ENCODE peak calls at places on chromosomes 12 and 14, in eight cellular contexts. D, V, J, U, H, P, C and N are unnamed samples.

GRCh38 chr14:52071675-52072074 is 2.8 kb upstream of the NID2 start:
- DNase-seq in D (peak; percentile 70), V (no peak), J (no peak), U (no peak), H (no peak), P (no peak), C (no peak), N (no peak)

GRCh38 chr12:29160230-29160629 is 11.2 kb downstream of the FAR2 start:
- DNase-seq in D (no peak), V (no peak), J (peak; percentile 14), U (no peak), H (no peak), P (peak; percentile 40), C (no peak), N (peak; percentile 53)

GRCh38 chr12:24719293-24719721 is 229.6 kb downstream of the BCAT1 start:
- DNase-seq in D (peak; percentile 16), V (no peak), J (peak; percentile 15), U (no peak), H (peak; percentile 4), P (peak; percentile 83), C (no peak), N (no peak)

GRCh38 chr14:24705840-24706239 is 71.8 kb upstream of the GZMB start:
- DNase-seq in D (no peak), V (no peak), J (no peak), U (no peak), H (no peak), P (no peak), C (no peak), N (no peak)

GRCh38 chr14:55074662-55075061 is 23.2 kb downstream of the MAPK1IP1L start:
- DNase-seq in D (peak; percentile 49), V (no peak), J (peak; percentile 14), U (no peak), H (no peak), P (no peak), C (no peak), N (no peak)

GRCh38 chr14:100105357-100106169 is 40.3 kb downstream of the EVL start:
- DNase-seq in D (no peak), V (no peak), J (peak; percentile 37), U (no peak), H (no peak), P (peak; percentile 54), C (peak; percentile 56), N (peak; percentile 70)

GRCh38 chr12:59067068-59067467 is 146.8 kb upstream of the LRIG3 start:
- DNase-seq in D (peak; percentile 67), V (no peak), J (no peak), U (no peak), H (peak; percentile 43), P (no peak), C (no peak), N (no peak)

GRCh38 chr12:131164096-131164872 is 210.6 kb downstream of the ADGRD1 start:
- DNase-seq in D (no peak), V (no peak), J (no peak), U (no peak), H (no peak), P (peak; percentile 4), C (no peak), N (no peak)

GRCh38 chr14:96625436-96625945 is 123.3 kb downstream of the PAPOLA start:
- DNase-seq in D (no peak), V (no peak), J (no peak), U (no peak), H (no peak), P (no peak), C (no peak), N (no peak)

GRCh38 chr14:95876769-95877490 is at the start of gene TUNAR:
- DNase-seq in D (peak; percentile 1), V (no peak), J (no peak), U (no peak), H (no peak), P (no peak), C (no peak), N (no peak)

GRCh38 chr12:26056335-26056734 is 68.5 kb downstream of the BHLHE41 start:
- DNase-seq in D (peak; percentile 52), V (no peak), J (no peak), U (no peak), H (no peak), P (no peak), C (no peak), N (no peak)

GRCh38 chr12:15772405-15773018 is 16.7 kb downstream of the EPS8 start:
- DNase-seq in D (peak; percentile 38), V (no peak), J (no peak), U (no peak), H (no peak), P (no peak), C (no peak), N (no peak)

GRCh38 chr14:37545174-37545573 is 49.9 kb downstream of the FOXA1 start:
- DNase-seq in D (no peak), V (no peak), J (no peak), U (no peak), H (no peak), P (no peak), C (no peak), N (no peak)

GRCh38 chr12:63151061-63151897 is at the start of gene AVPR1A:
- DNase-seq in D (peak; percentile 24), V (no peak), J (no peak), U (peak; percentile 32), H (no peak), P (peak; percentile 2), C (no peak), N (no peak)

GRCh38 chr14:53306926-53307325 is 153.8 kb upstream of the DDHD1 start:
- DNase-seq in D (peak; percentile 83), V (peak; percentile 94), J (no peak), U (no peak), H (peak; percentile 26), P (peak; percentile 12), C (no peak), N (no peak)

GRCh38 chr14:23610090-23610814 is 25.9 kb upstream of the DHRS2 start:
- DNase-seq in D (no peak), V (no peak), J (peak; percentile 34), U (no peak), H (no peak), P (no peak), C (peak; percentile 63), N (no peak)

GRCh38 chr14:64725879-64726584 is 21.8 kb downstream of the PLEKHG3 start:
- DNase-seq in D (no peak), V (no peak), J (no peak), U (no peak), H (no peak), P (no peak), C (no peak), N (no peak)

GRCh38 chr14:84273181-84273580 is 1256.8 kb upstream of the FLRT2 start:
- DNase-seq in D (no peak), V (no peak), J (no peak), U (no peak), H (no peak), P (no peak), C (no peak), N (no peak)

GRCh38 chr12:29537292-29537691 is 39.8 kb upstream of the OVCH1 start:
- DNase-seq in D (peak; percentile 66), V (no peak), J (no peak), U (no peak), H (peak; percentile 9), P (no peak), C (no peak), N (no peak)

GRCh38 chr14:90421001-90421580 is 24.3 kb downstream of the CALM1 start:
- DNase-seq in D (no peak), V (no peak), J (no peak), U (no peak), H (no peak), P (no peak), C (no peak), N (no peak)

GRCh38 chr14:77973246-77973645 is 173.3 kb downstream of the ADCK1 start:
- DNase-seq in D (no peak), V (no peak), J (no peak), U (no peak), H (no peak), P (no peak), C (no peak), N (no peak)

GRCh38 chr12:53938276-53939140 is at the start of gene HOXC13:
- DNase-seq in D (peak; percentile 92), V (no peak), J (no peak), U (peak; percentile 99), H (peak; percentile 61), P (peak; percentile 54), C (no peak), N (no peak)

GRCh38 chr12:109549613-109550309 is 23.5 kb downstream of the MMAB start:
- DNase-seq in D (no peak), V (no peak), J (no peak), U (no peak), H (no peak), P (no peak), C (no peak), N (no peak)

GRCh38 chr14:55180434-55180833 is 11.0 kb downstream of the DLGAP5 start:
- DNase-seq in D (peak; percentile 49), V (no peak), J (no peak), U (no peak), H (no peak), P (no peak), C (no peak), N (no peak)

GRCh38 chr12:79252358-79253075 is 387.9 kb downstream of the SYT1 start:
- DNase-seq in D (no peak), V (no peak), J (no peak), U (no peak), H (no peak), P (no peak), C (no peak), N (no peak)

GRCh38 chr14:96863327-96863985 is 66.3 kb downstream of the VRK1 start:
- DNase-seq in D (no peak), V (no peak), J (no peak), U (no peak), H (no peak), P (no peak), C (no peak), N (no peak)

GRCh38 chr12:990308-990648 is 745 bp upstream of the ERC1 start:
- DNase-seq in D (peak; percentile 76), V (peak; percentile 45), J (peak; percentile 67), U (no peak), H (peak; percentile 33), P (peak; percentile 77), C (no peak), N (no peak)

GRCh38 chr14:104001003-104001402 is 58.7 kb upstream of the RD3L start:
- DNase-seq in D (no peak), V (no peak), J (peak; percentile 11), U (no peak), H (no peak), P (peak; percentile 43), C (peak; percentile 5), N (no peak)

GRCh38 chr12:30694971-30695326 is 720 bp downstream of the IPO8 start:
- DNase-seq in D (peak; percentile 66), V (no peak), J (peak; percentile 11), U (peak; percentile 41), H (peak; percentile 50), P (peak; percentile 20), C (no peak), N (peak; percentile 27)

GRCh38 chr12:124577374-124577773 is 10.0 kb upstream of the NCOR2 start:
- DNase-seq in D (no peak), V (no peak), J (no peak), U (no peak), H (no peak), P (no peak), C (no peak), N (no peak)

GRCh38 chr12:51033048-51033447 is 6.9 kb upstream of the SLC11A2 start:
- DNase-seq in D (no peak), V (no peak), J (no peak), U (no peak), H (no peak), P (no peak), C (no peak), N (no peak)

GRCh38 chr14:35695647-35696046 is 113.4 kb downstream of the RALGAPA1 start:
- DNase-seq in D (no peak), V (no peak), J (no peak), U (no peak), H (no peak), P (no peak), C (no peak), N (no peak)

GRCh38 chr12:30905483-30906009 is 21.0 kb upstream of the TSPAN11 start:
- DNase-seq in D (no peak), V (no peak), J (no peak), U (no peak), H (no peak), P (no peak), C (no peak), N (no peak)

GRCh38 chr12:57175428-57176138 is 28.2 kb upstream of the LRP1-AS start:
- DNase-seq in D (peak; percentile 86), V (peak; percentile 52), J (peak; percentile 45), U (peak; percentile 84), H (peak; percentile 80), P (peak; percentile 72), C (no peak), N (peak; percentile 70)